ENCODE peak calls at places on chromosomes 4 and X, in ten cellular contexts. L, M, U, Z, O, X, E, J, A and T are unnamed samples.

GRCh38 chr4:23382880-23383279 is 507.0 kb downstream of the PPARGC1A start:
- DNase-seq in L (no peak), M (no peak), U (peak), Z (no peak), O (no peak), X (no peak), E (no peak), J (no peak), A (no peak), T (no peak)

GRCh38 chr4:126731062-126731461 is 901.7 kb upstream of the INTU start:
- DNase-seq in L (no peak), M (no peak), U (no peak), Z (no peak), O (no peak), X (no peak), E (no peak), J (no peak), A (no peak), T (no peak)

GRCh38 chrX:51641421-51642021 is 22.8 kb upstream of the CENPVL3 start:
- DNase-seq in L (no peak), M (peak), U (peak), Z (peak), O (no peak), X (peak), E (no peak), J (peak), A (no peak), T (no peak)

GRCh38 chr4:27000122-27000521 is 139.5 kb downstream of the STIM2 start:
- DNase-seq in L (no peak), M (no peak), U (no peak), Z (no peak), O (no peak), X (no peak), E (no peak), J (no peak), A (no peak), T (no peak)

GRCh38 chr4:148405161-148405893 is 36.9 kb downstream of the NR3C2 start:
- DNase-seq in L (no peak), M (no peak), U (no peak), Z (no peak), O (no peak), X (no peak), E (no peak), J (no peak), A (no peak), T (no peak)

GRCh38 chrX:94454606-94455005 is 780.6 kb downstream of the FAM133A start:
- DNase-seq in L (no peak), M (no peak), U (no peak), Z (no peak), O (no peak), X (no peak), E (no peak), J (peak), A (no peak), T (no peak)

GRCh38 chr4:19327364-19327763 is 924.3 kb upstream of the SLIT2 start:
- DNase-seq in L (no peak), M (no peak), U (peak), Z (no peak), O (no peak), X (no peak), E (no peak), J (no peak), A (no peak), T (no peak)

GRCh38 chr4:189988892-189989431 is 38.1 kb downstream of the FRG2 start:
- DNase-seq in L (no peak), M (no peak), U (no peak), Z (no peak), O (no peak), X (no peak), E (no peak), J (no peak), A (no peak), T (no peak)

GRCh38 chr4:105710678-105711077 is 2.1 kb downstream of the GSTCD start:
- DNase-seq in L (no peak), M (no peak), U (no peak), Z (no peak), O (no peak), X (no peak), E (no peak), J (no peak), A (no peak), T (no peak)

GRCh38 chrX:10612215-10612614 is 8.2 kb downstream of the MID1 start:
- DNase-seq in L (no peak), M (no peak), U (peak), Z (no peak), O (no peak), X (no peak), E (no peak), J (no peak), A (no peak), T (no peak)

GRCh38 chr4:110518889-110519490 is 43.0 kb downstream of the ENPEP start:
- DNase-seq in L (peak), M (no peak), U (peak), Z (peak), O (no peak), X (no peak), E (no peak), J (peak), A (no peak), T (no peak)

GRCh38 chr4:28523791-28524190 is 1663.2 kb downstream of the STIM2 start:
- DNase-seq in L (no peak), M (no peak), U (no peak), Z (no peak), O (no peak), X (no peak), E (no peak), J (no peak), A (no peak), T (no peak)

GRCh38 chr4:96766359-96766758 is 926.5 kb downstream of the PDHA2 start:
- DNase-seq in L (no peak), M (no peak), U (no peak), Z (no peak), O (no peak), X (no peak), E (no peak), J (no peak), A (no peak), T (no peak)

GRCh38 chr4:7964890-7965662 is 25.4 kb upstream of the AFAP1 start:
- DNase-seq in L (peak), M (no peak), U (peak), Z (peak), O (no peak), X (no peak), E (peak), J (peak), A (peak), T (no peak)

GRCh38 chr4:110515676-110516075 is 39.7 kb downstream of the ENPEP start:
- DNase-seq in L (no peak), M (no peak), U (no peak), Z (no peak), O (no peak), X (no peak), E (no peak), J (no peak), A (no peak), T (no peak)

GRCh38 chrX:108199691-108200090 is 108.1 kb downstream of the ATG4A start:
- DNase-seq in L (no peak), M (peak), U (peak), Z (peak), O (no peak), X (no peak), E (no peak), J (peak), A (no peak), T (no peak)

GRCh38 chr4:141977433-141977832 is 341.1 kb downstream of the IL15 start:
- DNase-seq in L (no peak), M (no peak), U (no peak), Z (no peak), O (no peak), X (no peak), E (no peak), J (no peak), A (no peak), T (no peak)

GRCh38 chr4:46931981-46932380 is 22.9 kb upstream of the COX7B2 start:
- DNase-seq in L (no peak), M (no peak), U (peak), Z (no peak), O (no peak), X (peak), E (no peak), J (peak), A (no peak), T (no peak)

GRCh38 chr4:1497189-1497801 is 91.1 kb upstream of the NKX1-1 start:
- DNase-seq in L (no peak), M (no peak), U (no peak), Z (no peak), O (no peak), X (no peak), E (no peak), J (no peak), A (no peak), T (no peak)

GRCh38 chr4:189613202-189613601 is 327.5 kb upstream of the FRG1 start:
- DNase-seq in L (no peak), M (no peak), U (no peak), Z (no peak), O (no peak), X (no peak), E (no peak), J (no peak), A (no peak), T (no peak)

GRCh38 chr4:88583643-88584470 is 8.4 kb upstream of the HERC3 start:
- DNase-seq in L (no peak), M (no peak), U (no peak), Z (no peak), O (no peak), X (no peak), E (no peak), J (no peak), A (no peak), T (no peak)

GRCh38 chrX:140983730-140984129 is 18.7 kb upstream of the SPANXB1 start:
- DNase-seq in L (no peak), M (no peak), U (no peak), Z (no peak), O (no peak), X (no peak), E (no peak), J (no peak), A (no peak), T (no peak)

GRCh38 chr4:10554694-10555093 is 97.5 kb upstream of the ZNF518B start:
- DNase-seq in L (peak), M (peak), U (peak), Z (peak), O (peak), X (no peak), E (no peak), J (peak), A (no peak), T (no peak)

GRCh38 chr4:26131711-26132110 is 189.1 kb upstream of the RBPJ start:
- DNase-seq in L (peak), M (no peak), U (no peak), Z (no peak), O (no peak), X (no peak), E (no peak), J (no peak), A (no peak), T (no peak)

GRCh38 chr4:80767944-80768343 is 262.6 kb upstream of the BMP3 start:
- DNase-seq in L (no peak), M (no peak), U (peak), Z (peak), O (no peak), X (no peak), E (no peak), J (no peak), A (no peak), T (no peak)

GRCh38 chr4:37160653-37161052 is 83.9 kb upstream of the NWD2 start:
- DNase-seq in L (no peak), M (no peak), U (no peak), Z (no peak), O (no peak), X (no peak), E (no peak), J (no peak), A (no peak), T (no peak)